ENCODE peak calls at places on chromosomes 6 and 20, in seven cellular contexts. R is K562; Q is stomach; Z is fibroblast of lung; O is tibial artery; M is effector memory CD4-positive, alpha-beta T cell; G is IMR-90. Y is an unnamed sample.

GRCh38 chr6:159790947-159791598 is 806 bp downstream of the MRPL18 start:
- DNase-seq in O (peak; percentile 21), M (peak; percentile 6), G (no peak), Q (peak; percentile 26), R (no peak), Z (no peak), Y (no peak)

GRCh38 chr20:58141971-58142842 is 86.2 kb downstream of the ANKRD60 start:
- DNase-seq in M (no peak), R (no peak), Z (no peak), O (no peak), Q (no peak), G (no peak), Y (no peak)

GRCh38 chr6:65280060-65280459 is 427.0 kb downstream of the EYS start:
- DNase-seq in R (no peak), M (no peak), G (no peak), Q (no peak), O (no peak), Z (no peak), Y (no peak)

GRCh38 chr6:423062-423798 is 31.7 kb downstream of the IRF4 start:
- DNase-seq in M (no peak), Q (no peak), G (no peak), O (no peak), R (no peak), Z (no peak), Y (no peak)

GRCh38 chr6:12233693-12234551 is 56.2 kb upstream of the EDN1 start:
- DNase-seq in G (peak; percentile 84), M (no peak), R (peak; percentile 54), Z (peak; percentile 86), O (no peak), Q (peak; percentile 39), Y (peak; percentile 40)

GRCh38 chr20:47392721-47393073 is 36.2 kb upstream of the ZMYND8 start:
- DNase-seq in R (no peak), G (peak; percentile 47), O (no peak), Z (no peak), Q (no peak), M (no peak), Y (no peak)

GRCh38 chr6:158789115-158789917 is 29.9 kb downstream of the EZR start:
- DNase-seq in Q (peak; percentile 28), G (no peak), M (peak; percentile 44), Z (no peak), R (no peak), O (no peak), Y (no peak)

GRCh38 chr6:41942045-41942851 is 640 bp upstream of the CCND3 start:
- DNase-seq in O (no peak), Z (peak; percentile 82), Q (no peak), R (no peak), G (peak; percentile 88), M (no peak), Y (no peak)

GRCh38 chr6:24898607-24899133 is 37.1 kb downstream of the RIPOR2 start:
- DNase-seq in M (no peak), Z (no peak), R (no peak), Q (no peak), G (no peak), O (no peak), Y (no peak)

GRCh38 chr20:24673678-24674570 is 204.5 kb downstream of the SYNDIG1 start:
- DNase-seq in R (no peak), G (peak; percentile 75), M (no peak), Q (no peak), Z (peak; percentile 64), O (peak; percentile 7), Y (no peak)

GRCh38 chr6:41715779-41716515 is 19.5 kb downstream of the TFEB start:
- DNase-seq in R (no peak), Z (no peak), Q (no peak), G (no peak), M (no peak), O (no peak), Y (no peak)

GRCh38 chr6:111642463-111643158 is 36.9 kb upstream of the TRAF3IP2 start:
- DNase-seq in M (no peak), Q (peak; percentile 64), Z (peak; percentile 84), G (peak; percentile 66), R (peak; percentile 73), O (peak; percentile 74), Y (no peak)

GRCh38 chr6:26020291-26020982 is 57.8 kb downstream of the TRIM38 start:
- DNase-seq in Z (peak; percentile 97), G (peak; percentile 95), R (peak; percentile 73), M (peak; percentile 59), Q (peak; percentile 88), O (peak; percentile 76), Y (peak; percentile 70)

GRCh38 chr6:106025655-106026054 is 60.5 kb upstream of the PRDM1 start:
- DNase-seq in Q (no peak), O (no peak), M (no peak), Z (peak; percentile 83), G (peak; percentile 89), R (no peak), Y (no peak)

GRCh38 chr6:5290500-5290899 is 29.2 kb downstream of the FARS2 start:
- DNase-seq in Z (no peak), O (no peak), R (no peak), Q (no peak), G (no peak), M (no peak), Y (no peak)

GRCh38 chr6:83167726-83168278 is 25.3 kb downstream of the PGM3 start:
- DNase-seq in O (no peak), Z (no peak), Q (no peak), R (no peak), G (no peak), M (no peak), Y (no peak)

GRCh38 chr6:83169096-83169495 is 24.0 kb downstream of the PGM3 start:
- DNase-seq in R (no peak), Z (no peak), G (no peak), O (no peak), M (no peak), Q (no peak), Y (no peak)

GRCh38 chr6:83168556-83168955 is 24.5 kb downstream of the PGM3 start:
- DNase-seq in G (no peak), M (no peak), O (no peak), R (no peak), Z (no peak), Q (no peak), Y (no peak)

DNA sequence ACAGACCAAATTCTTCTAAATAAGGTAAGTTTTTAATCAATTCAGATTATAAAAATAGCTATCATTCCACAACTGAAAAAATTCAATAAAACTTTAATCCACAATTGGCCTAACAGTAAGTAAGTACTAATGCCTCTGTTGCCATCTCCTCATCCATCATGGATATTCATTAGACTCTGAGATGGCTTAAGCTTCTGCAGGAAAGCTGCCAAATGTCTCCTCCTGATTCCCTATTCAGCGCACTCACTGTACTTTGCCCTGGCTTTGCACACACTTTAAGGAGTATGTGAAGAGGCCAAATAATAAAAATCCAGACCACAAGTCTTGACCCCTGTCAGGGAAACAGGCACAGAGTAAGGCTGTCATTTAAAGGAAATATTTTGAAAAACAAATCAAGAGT is 23.6 kb downstream of the PGM3 start:
- DNase-seq in Z (no peak), R (no peak), G (no peak), O (no peak), Q (no peak), M (no peak), Y (no peak)
- H3K36me3 ChIP-seq in Z (peaks cover 24% of the 10 kb centered on the region), R (peaks cover 86% of the 10 kb centered on the region), G (peaks cover 54% of the 10 kb centered on the region), O (peaks cover 95% of the 10 kb centered on the region), Q (peaks cover 99% of the 10 kb centered on the region), M (peaks cover 63% of the 10 kb centered on the region), Y (peaks cover 31% of the 10 kb centered on the region)

DNA sequence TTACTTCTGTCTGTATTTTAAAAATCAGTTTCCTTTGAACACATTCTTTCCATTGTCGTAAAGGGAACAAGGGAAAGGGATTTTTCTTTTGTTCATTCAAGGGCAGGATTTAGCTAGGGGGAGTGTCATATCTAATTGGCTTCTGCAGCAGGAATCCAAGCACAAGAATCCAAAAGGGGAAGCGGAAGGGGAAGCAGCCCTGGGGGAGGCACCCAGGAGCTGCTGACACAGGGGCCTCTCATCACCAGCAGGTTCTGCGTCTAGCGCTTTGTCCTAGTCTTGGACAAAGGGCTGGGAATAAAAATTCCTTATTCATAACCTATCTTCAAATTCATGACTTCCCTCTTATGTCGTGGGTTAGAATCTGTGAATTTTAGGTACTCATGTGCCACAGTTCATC is 13.7 kb downstream of the RIPK1 start:
- DNase-seq in R (no peak), M (no peak), O (peak; percentile 48), Z (no peak), Q (no peak), G (no peak), Y (no peak)
- H3K36me3 ChIP-seq in R (peaks cover 91% of the 10 kb centered on the region), M (peaks cover 88% of the 10 kb centered on the region), O (peaks cover 98% of the 10 kb centered on the region), Z (peaks cover 11% of the 10 kb centered on the region), Q (peaks cover 98% of the 10 kb centered on the region), G (peaks cover 56% of the 10 kb centered on the region), Y (peaks cover 32% of the 10 kb centered on the region)

GRCh38 chr6:118913161-118913560 is 19.2 kb downstream of the ASF1A start:
- DNase-seq in Q (no peak), O (no peak), G (no peak), M (no peak), Z (no peak), R (no peak), Y (no peak)
- H3K36me3 ChIP-seq in Q (peaks cover 93% of the 10 kb centered on the region), O (peaks cover 81% of the 10 kb centered on the region), G (peaks cover 14% of the 10 kb centered on the region), M (peaks cover 60% of the 10 kb centered on the region), Z (no peaks in the 10 kb centered on the region), R (peaks cover 88% of the 10 kb centered on the region), Y (peaks cover 4% of the 10 kb centered on the region)

DNA sequence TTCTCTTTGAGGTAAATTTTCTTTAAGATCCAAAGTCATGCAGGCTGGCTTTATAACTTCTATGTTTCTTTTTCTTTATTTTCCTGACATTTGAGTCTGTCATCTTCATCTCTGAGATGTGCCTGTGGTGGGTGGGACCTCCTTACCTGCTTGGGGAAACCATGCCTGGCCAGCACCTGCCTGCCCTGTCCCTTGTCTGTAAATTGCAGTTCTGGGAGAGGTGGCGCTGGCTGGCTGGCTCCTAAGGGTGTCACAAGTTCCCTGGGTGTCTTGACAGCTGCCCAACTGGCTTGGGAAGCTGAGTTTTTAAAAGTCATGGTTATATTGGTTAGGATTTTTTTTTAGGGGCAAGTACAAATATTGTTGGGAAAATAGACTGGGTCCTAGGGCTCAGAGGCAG is 36.3 kb downstream of the SCAND1 start:
- DNase-seq in O (no peak), M (no peak), G (no peak), Z (no peak), Q (no peak), R (no peak), Y (no peak)
- H3K36me3 ChIP-seq in O (peaks cover 90% of the 10 kb centered on the region), M (peaks cover 60% of the 10 kb centered on the region), G (peaks cover 34% of the 10 kb centered on the region), Z (peaks cover 6% of the 10 kb centered on the region), Q (peaks cover 97% of the 10 kb centered on the region), R (peaks cover 66% of the 10 kb centered on the region), Y (peaks cover 9% of the 10 kb centered on the region)

GRCh38 chr6:40588480-40588879 is 1.3 kb upstream of the LRFN2 start:
- DNase-seq in R (no peak), G (no peak), Z (no peak), M (no peak), Q (no peak), O (no peak), Y (no peak)
- H3K36me3 ChIP-seq in R (no peaks in the 10 kb centered on the region), G (no peaks in the 10 kb centered on the region), Z (no peaks in the 10 kb centered on the region), M (no peaks in the 10 kb centered on the region), Q (no peaks in the 10 kb centered on the region), O (no peaks in the 10 kb centered on the region), Y (no peaks in the 10 kb centered on the region)

DNA sequence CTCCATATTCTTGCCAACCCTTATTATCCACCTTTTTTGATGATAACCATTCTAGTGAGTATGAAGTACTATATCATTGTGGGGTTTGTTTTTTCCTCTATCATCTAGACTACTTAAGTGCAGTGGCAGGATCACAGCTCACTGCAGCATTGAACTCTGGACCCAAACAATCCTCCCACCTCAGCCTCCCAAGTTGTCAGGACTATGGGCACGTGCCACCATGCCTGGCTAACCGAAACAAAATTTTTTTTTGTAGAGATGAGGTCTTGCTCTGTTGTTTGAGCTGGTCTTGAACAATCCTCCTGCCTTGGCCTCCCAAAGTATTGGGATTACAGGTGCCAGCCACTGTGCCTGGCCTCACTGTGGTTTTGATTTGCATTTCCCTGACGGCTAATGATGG is 67.5 kb downstream of the TRPC4AP start:
- DNase-seq in Q (no peak), Z (no peak), O (no peak), G (no peak), R (no peak), M (no peak), Y (no peak)
- H3K36me3 ChIP-seq in Q (peaks cover 88% of the 10 kb centered on the region), Z (peaks cover 16% of the 10 kb centered on the region), O (peaks cover 85% of the 10 kb centered on the region), G (peaks cover 38% of the 10 kb centered on the region), R (peaks cover 69% of the 10 kb centered on the region), M (peaks cover 25% of the 10 kb centered on the region), Y (peaks cover 10% of the 10 kb centered on the region)